ENCODE peak calls at places on chromosomes 13 and 19, in ten cellular contexts. R is testis; Q is NCI-H526 treated with DMSO at 0.1 percent for 48 hours; N is Calu3; D is nephron progenitor cell; Y is Caki2; P is activated CD8-positive, alpha-beta T cell treated with anti-CD3 and anti-CD28 coated beads for 36 hours; I is uterus; F is nucleus accumbens; W is mucosa of descending colon. S is an unnamed sample.

GRCh38 chr13:37747071-37747612 is 122.4 kb downstream of the TRPC4 start:
- DNase-seq in R (no peak), Y (peak; percentile 83), P (no peak), D (no peak), F (no peak), N (peak; percentile 2), W (no peak), I (no peak), Q (no peak), S (no peak)

GRCh38 chr13:20943519-20944012 is 41.0 kb upstream of the XPO4 start:
- DNase-seq in W (peak; percentile 85), D (peak; percentile 75), F (peak; percentile 20), I (peak; percentile 94), Q (peak; percentile 45), Y (peak; percentile 91), R (peak; percentile 92), P (peak; percentile 83), N (peak; percentile 79), S (peak; percentile 96)

GRCh38 chr19:12847159-12848139 is 9.1 kb downstream of the MAST1 start:
- DNase-seq in R (peak; percentile 90), Y (peak; percentile 91), N (peak; percentile 94), D (peak; percentile 99), I (peak; percentile 87), W (peak; percentile 82), P (peak; percentile 91), F (peak; percentile 14), Q (no peak), S (peak; percentile 96)

GRCh38 chr13:71254384-71254783 is 612.6 kb downstream of the DACH1 start:
- DNase-seq in F (no peak), W (no peak), N (no peak), D (no peak), R (no peak), Q (no peak), P (no peak), Y (no peak), I (no peak), S (peak; percentile 32)

GRCh38 chr13:43078399-43078798 is 55.0 kb downstream of the DNAJC15 start:
- DNase-seq in W (no peak), Y (no peak), R (no peak), I (no peak), D (no peak), Q (no peak), F (no peak), N (no peak), P (no peak), S (no peak)

GRCh38 chr19:1067341-1068103 is 555 bp downstream of the ARHGAP45 start:
- DNase-seq in I (no peak), W (no peak), N (no peak), D (no peak), Y (no peak), P (peak; percentile 82), F (no peak), R (no peak), Q (no peak), S (peak; percentile 53)

GRCh38 chr13:41222259-41222852 is 28.0 kb upstream of the KBTBD7 start:
- DNase-seq in W (no peak), R (peak; percentile 77), P (peak; percentile 76), N (peak; percentile 45), D (peak; percentile 46), Y (peak; percentile 30), I (peak; percentile 23), F (no peak), Q (peak; percentile 73), S (no peak)

GRCh38 chr13:32791545-32792172 is 205.4 kb downstream of the PDS5B start:
- DNase-seq in N (no peak), P (peak; percentile 73), D (no peak), I (no peak), Q (no peak), W (no peak), R (no peak), F (no peak), Y (peak; percentile 1), S (no peak)

GRCh38 chr19:17777840-17778620 is 16.9 kb upstream of the B3GNT3 start:
- DNase-seq in D (peak; percentile 80), I (peak; percentile 24), Q (peak; percentile 11), F (peak; percentile 15), P (peak; percentile 75), N (no peak), R (peak; percentile 73), Y (peak; percentile 94), W (peak; percentile 91), S (peak; percentile 88)

GRCh38 chr13:93889430-93889829 is 590.1 kb downstream of the DCT start:
- DNase-seq in P (no peak), Y (no peak), I (no peak), N (no peak), W (no peak), D (no peak), Q (no peak), F (no peak), R (no peak), S (no peak)

GRCh38 chr19:40974633-40975037 is 16.4 kb upstream of the CYP2B6 start:
- DNase-seq in R (peak; percentile 92), W (no peak), N (peak; percentile 85), P (peak; percentile 90), D (peak; percentile 74), Y (no peak), Q (peak; percentile 22), F (no peak), I (peak; percentile 41), S (peak; percentile 77)

GRCh38 chr19:53868091-53868891 is 608 bp downstream of the MYADM start:
- DNase-seq in P (peak; percentile 54), W (peak; percentile 84), D (peak; percentile 55), Q (no peak), F (no peak), Y (peak; percentile 69), I (peak; percentile 71), N (peak; percentile 73), R (peak; percentile 40), S (peak; percentile 76)

GRCh38 chr19:46975918-46976782 is 43.5 kb upstream of the NPAS1 start:
- DNase-seq in P (no peak), Y (peak; percentile 95), Q (no peak), D (peak; percentile 44), R (peak; percentile 96), F (peak; percentile 76), I (peak; percentile 93), W (peak; percentile 85), N (peak; percentile 73), S (peak; percentile 98)

GRCh38 chr13:77918391-77919261 is at the start of gene EDNRB:
- DNase-seq in F (no peak), D (peak; percentile 29), P (peak; percentile 6), Y (peak; percentile 32), I (peak; percentile 35), Q (no peak), W (peak; percentile 52), R (peak; percentile 39), N (no peak), S (peak; percentile 79)

GRCh38 chr19:42108527-42109389 is 23.5 kb downstream of the POU2F2 start:
- DNase-seq in D (peak; percentile 89), Y (peak; percentile 59), N (peak; percentile 93), F (no peak), P (peak; percentile 95), R (peak; percentile 82), Q (peak; percentile 74), W (peak; percentile 81), I (peak; percentile 47), S (peak; percentile 90)

GRCh38 chr13:20499986-20500385 is 25.7 kb downstream of the CRYL1 start:
- DNase-seq in Q (no peak), W (no peak), D (no peak), N (no peak), I (no peak), P (no peak), Y (no peak), F (no peak), R (no peak), S (no peak)

GRCh38 chr19:38093587-38093986 is 130.4 kb downstream of the DPF1 start:
- DNase-seq in Q (no peak), W (no peak), I (no peak), P (no peak), R (no peak), N (no peak), Y (no peak), D (no peak), F (no peak), S (no peak)

GRCh38 chr13:38462605-38463004 is 113.0 kb downstream of the UFM1 start:
- DNase-seq in N (no peak), Q (no peak), Y (no peak), D (no peak), P (no peak), R (no peak), F (no peak), W (no peak), I (no peak), S (no peak)

GRCh38 chr19:18468930-18469244 is 31.0 kb upstream of the ISYNA1 start:
- DNase-seq in I (no peak), R (no peak), Y (no peak), F (no peak), P (no peak), N (no peak), W (no peak), Q (no peak), D (no peak), S (no peak)

GRCh38 chr19:1956868-1957492 is 16.0 kb downstream of the CSNK1G2 start:
- DNase-seq in F (peak; percentile 76), Y (no peak), W (no peak), Q (no peak), R (peak; percentile 51), N (no peak), P (no peak), I (no peak), D (no peak), S (no peak)

GRCh38 chr13:109385161-109385560 is 401.2 kb downstream of the IRS2 start:
- DNase-seq in W (no peak), P (no peak), R (no peak), I (no peak), Y (no peak), F (no peak), N (no peak), D (no peak), Q (no peak), S (no peak)

GRCh38 chr13:26529441-26529840 is 28.0 kb upstream of the WASF3 start:
- DNase-seq in I (no peak), F (no peak), Y (peak; percentile 34), R (peak; percentile 37), P (peak; percentile 46), D (peak; percentile 84), Q (no peak), N (peak; percentile 32), W (no peak), S (no peak)

GRCh38 chr13:43030548-43030947 is 7.2 kb downstream of the DNAJC15 start:
- DNase-seq in R (no peak), P (no peak), I (no peak), D (no peak), W (no peak), F (no peak), Q (no peak), N (no peak), Y (no peak), S (no peak)

GRCh38 chr19:51146751-51147150 is 4.7 kb downstream of the SIGLEC7 start:
- DNase-seq in Y (no peak), P (no peak), Q (no peak), N (no peak), I (no peak), W (peak; percentile 22), R (no peak), F (no peak), D (no peak), S (no peak)

GRCh38 chr19:55451163-55451521 is 8.0 kb upstream of the SHISA7 start:
- DNase-seq in P (no peak), F (no peak), W (no peak), N (no peak), Y (no peak), R (no peak), D (no peak), I (no peak), Q (no peak), S (no peak)

GRCh38 chr13:19713186-19713965 is 69.4 kb downstream of the PSPC1 start:
- DNase-seq in D (no peak), F (no peak), R (no peak), I (no peak), W (no peak), Q (no peak), P (peak; percentile 10), Y (peak; percentile 24), N (no peak), S (no peak)

GRCh38 chr13:33556828-33557227 is 261.1 kb upstream of the RFC3 start:
- DNase-seq in Y (peak; percentile 33), I (no peak), N (no peak), R (no peak), Q (no peak), P (no peak), F (no peak), W (no peak), D (no peak), S (no peak)

GRCh38 chr19:58361900-58362271 is 665 bp downstream of the ZNF497 start:
- DNase-seq in W (peak; percentile 76), F (no peak), R (peak; percentile 63), I (peak; percentile 53), N (peak; percentile 61), P (peak; percentile 76), Q (peak; percentile 34), D (no peak), Y (no peak), S (peak; percentile 75)